ENCODE peak calls at places on chromosomes 13 and 19, in nine cellular contexts. One of them, this sample, is unnamed.
A peak's percentile ranks its signal among the peaks of the same experiment; 100 is the strongest.

GRCh38 chr13:98370806-98371553 is 193.9 kb upstream of the RNF113B start:
- DNase-seq in uterus: peak; percentile 62
- DNase-seq in heart left ventricle: peak; percentile 80
- DNase-seq in IMR-90: peak; percentile 97
- DNase-seq in lower leg skin: no peak
- DNase-seq in NB4: no peak
- DNase-seq in A549: no peak
- DNase-seq in Peyer's patch: no peak
- DNase-seq in esophagus squamous epithelium: no peak
- DNase-seq in this sample: no peak

GRCh38 chr19:14381689-14382474 is 638 bp downstream of the ADGRE5 start:
- DNase-seq in uterus: peak; percentile 47
- DNase-seq in heart left ventricle: peak; percentile 64
- DNase-seq in IMR-90: peak; percentile 20
- DNase-seq in lower leg skin: no peak
- DNase-seq in NB4: peak; percentile 75
- DNase-seq in A549: no peak
- DNase-seq in Peyer's patch: peak; percentile 90
- DNase-seq in esophagus squamous epithelium: no peak
- DNase-seq in this sample: peak; percentile 87

GRCh38 chr13:28983661-28984060 is 163.5 kb downstream of the MTUS2 start:
- DNase-seq in uterus: no peak
- DNase-seq in heart left ventricle: no peak
- DNase-seq in IMR-90: no peak
- DNase-seq in lower leg skin: no peak
- DNase-seq in NB4: no peak
- DNase-seq in A549: no peak
- DNase-seq in Peyer's patch: peak; percentile 52
- DNase-seq in esophagus squamous epithelium: no peak
- DNase-seq in this sample: no peak

GRCh38 chr19:39352549-39353285 is 10.5 kb downstream of the SAMD4B start:
- DNase-seq in uterus: no peak
- DNase-seq in heart left ventricle: no peak
- DNase-seq in IMR-90: no peak
- DNase-seq in lower leg skin: no peak
- DNase-seq in NB4: no peak
- DNase-seq in A549: no peak
- DNase-seq in Peyer's patch: no peak
- DNase-seq in esophagus squamous epithelium: no peak
- DNase-seq in this sample: no peak

GRCh38 chr13:72891423-72891822 is 109.5 kb downstream of the PIBF1 start:
- DNase-seq in uterus: no peak
- DNase-seq in heart left ventricle: no peak
- DNase-seq in IMR-90: no peak
- DNase-seq in lower leg skin: no peak
- DNase-seq in NB4: no peak
- DNase-seq in A549: no peak
- DNase-seq in Peyer's patch: no peak
- DNase-seq in esophagus squamous epithelium: no peak
- DNase-seq in this sample: no peak

GRCh38 chr13:110042253-110042652 is 255.9 kb upstream of the IRS2 start:
- DNase-seq in uterus: no peak
- DNase-seq in heart left ventricle: no peak
- DNase-seq in IMR-90: peak; percentile 54
- DNase-seq in lower leg skin: no peak
- DNase-seq in NB4: peak; percentile 29
- DNase-seq in A549: no peak
- DNase-seq in Peyer's patch: no peak
- DNase-seq in esophagus squamous epithelium: no peak
- DNase-seq in this sample: no peak

GRCh38 chr19:18856385-18857126 is 24.8 kb downstream of the UPF1 start:
- DNase-seq in uterus: no peak
- DNase-seq in heart left ventricle: no peak
- DNase-seq in IMR-90: no peak
- DNase-seq in lower leg skin: no peak
- DNase-seq in NB4: peak; percentile 34
- DNase-seq in A549: no peak
- DNase-seq in Peyer's patch: no peak
- DNase-seq in esophagus squamous epithelium: no peak
- DNase-seq in this sample: no peak

GRCh38 chr13:100197116-100197515 is 108.2 kb downstream of the PCCA start:
- DNase-seq in uterus: no peak
- DNase-seq in heart left ventricle: no peak
- DNase-seq in IMR-90: no peak
- DNase-seq in lower leg skin: no peak
- DNase-seq in NB4: no peak
- DNase-seq in A549: no peak
- DNase-seq in Peyer's patch: no peak
- DNase-seq in esophagus squamous epithelium: no peak
- DNase-seq in this sample: no peak

GRCh38 chr13:110886475-110887241 is 28.2 kb downstream of the ANKRD10 start:
- DNase-seq in uterus: no peak
- DNase-seq in heart left ventricle: no peak
- DNase-seq in IMR-90: no peak
- DNase-seq in lower leg skin: no peak
- DNase-seq in NB4: no peak
- DNase-seq in A549: no peak
- DNase-seq in Peyer's patch: no peak
- DNase-seq in esophagus squamous epithelium: no peak
- DNase-seq in this sample: no peak

GRCh38 chr19:46660601-46661019 is 372 bp downstream of the DACT3 start:
- DNase-seq in uterus: no peak
- DNase-seq in heart left ventricle: peak; percentile 59
- DNase-seq in IMR-90: no peak
- DNase-seq in lower leg skin: no peak
- DNase-seq in NB4: no peak
- DNase-seq in A549: no peak
- DNase-seq in Peyer's patch: no peak
- DNase-seq in esophagus squamous epithelium: no peak
- DNase-seq in this sample: no peak

GRCh38 chr13:45047394-45048328 is 58.3 kb downstream of the GPALPP1 start:
- DNase-seq in uterus: peak; percentile 68
- DNase-seq in heart left ventricle: peak; percentile 67
- DNase-seq in IMR-90: peak; percentile 86
- DNase-seq in lower leg skin: peak; percentile 80
- DNase-seq in NB4: peak; percentile 82
- DNase-seq in A549: peak; percentile 68
- DNase-seq in Peyer's patch: peak; percentile 88
- DNase-seq in esophagus squamous epithelium: no peak
- DNase-seq in this sample: peak; percentile 89

GRCh38 chr13:38086721-38087120 is 217.1 kb upstream of the TRPC4 start:
- DNase-seq in uterus: no peak
- DNase-seq in heart left ventricle: no peak
- DNase-seq in IMR-90: no peak
- DNase-seq in lower leg skin: no peak
- DNase-seq in NB4: no peak
- DNase-seq in A549: no peak
- DNase-seq in Peyer's patch: no peak
- DNase-seq in esophagus squamous epithelium: no peak
- DNase-seq in this sample: no peak

GRCh38 chr13:108957369-108958012 is 328.1 kb downstream of the MYO16 start:
- DNase-seq in uterus: no peak
- DNase-seq in heart left ventricle: no peak
- DNase-seq in IMR-90: peak; percentile 85
- DNase-seq in lower leg skin: no peak
- DNase-seq in NB4: no peak
- DNase-seq in A549: peak; percentile 16
- DNase-seq in Peyer's patch: no peak
- DNase-seq in esophagus squamous epithelium: no peak
- DNase-seq in this sample: peak; percentile 2

GRCh38 chr19:16326401-16327130 is 1.9 kb downstream of the KLF2 start:
- DNase-seq in uterus: no peak
- DNase-seq in heart left ventricle: peak; percentile 48
- DNase-seq in IMR-90: no peak
- DNase-seq in lower leg skin: no peak
- DNase-seq in NB4: no peak
- DNase-seq in A549: no peak
- DNase-seq in Peyer's patch: peak; percentile 69
- DNase-seq in esophagus squamous epithelium: no peak
- DNase-seq in this sample: no peak
- TF ChIP-seq POLR2A in uterus: no peak
- TF ChIP-seq POLR2A in heart left ventricle: peak; percentile 24
- TF ChIP-seq POLR2A in IMR-90: peak; percentile 19
- TF ChIP-seq POLR2A in lower leg skin: no peak
- TF ChIP-seq POLR2A in NB4: no peak
- TF ChIP-seq POLR2A in A549: no peak
- TF ChIP-seq POLR2A in Peyer's patch: no peak
- TF ChIP-seq POLR2A in esophagus squamous epithelium: no peak
- TF ChIP-seq POLR2A in this sample: no peak

DNA sequence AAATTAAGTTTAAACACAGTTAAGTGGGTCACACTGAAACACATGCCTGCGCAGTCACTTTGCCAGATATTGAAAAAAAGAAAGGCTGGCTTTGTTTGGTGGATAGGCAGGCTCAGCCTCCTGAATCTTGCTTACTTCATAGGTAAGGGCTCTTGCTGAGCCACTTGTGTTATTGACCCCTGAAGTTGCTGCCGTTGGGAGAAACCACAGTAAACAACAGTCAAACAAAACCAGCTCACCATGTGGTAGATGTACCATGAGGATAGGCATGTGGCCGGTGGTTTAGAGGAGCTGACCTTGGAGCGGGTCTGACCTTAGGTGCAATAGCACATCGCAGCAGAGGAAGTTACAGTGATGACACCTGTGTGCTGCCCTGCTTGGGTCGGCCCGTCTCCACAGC is 52.2 kb downstream of the SPATA13 start:
- DNase-seq in uterus: no peak
- DNase-seq in heart left ventricle: no peak
- DNase-seq in IMR-90: no peak
- DNase-seq in lower leg skin: no peak
- DNase-seq in NB4: no peak
- DNase-seq in A549: no peak
- DNase-seq in Peyer's patch: no peak
- DNase-seq in esophagus squamous epithelium: no peak
- DNase-seq in this sample: no peak
- TF ChIP-seq POLR2A in uterus: no peak
- TF ChIP-seq POLR2A in heart left ventricle: no peak
- TF ChIP-seq POLR2A in IMR-90: no peak
- TF ChIP-seq POLR2A in lower leg skin: no peak
- TF ChIP-seq POLR2A in NB4: no peak
- TF ChIP-seq POLR2A in A549: no peak
- TF ChIP-seq POLR2A in Peyer's patch: no peak
- TF ChIP-seq POLR2A in esophagus squamous epithelium: no peak
- TF ChIP-seq POLR2A in this sample: no peak

DNA sequence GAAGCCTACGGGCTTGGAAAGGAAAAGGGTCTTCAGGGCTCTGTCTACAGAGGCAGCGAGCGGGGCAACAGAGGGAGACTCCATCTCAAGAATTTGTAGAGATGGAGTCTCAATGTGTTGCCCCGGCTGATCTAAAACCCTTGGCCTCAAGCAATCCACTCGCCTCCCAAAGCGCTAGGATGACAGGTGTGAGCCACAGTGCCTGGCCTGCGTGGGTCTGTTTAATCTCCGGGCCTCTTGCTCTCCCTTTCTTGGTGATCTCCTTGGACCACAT is 8.1 kb downstream of the RPS9 start:
- DNase-seq in uterus: no peak
- DNase-seq in heart left ventricle: no peak
- DNase-seq in IMR-90: no peak
- DNase-seq in lower leg skin: no peak
- DNase-seq in NB4: no peak
- DNase-seq in A549: no peak
- DNase-seq in Peyer's patch: no peak
- DNase-seq in esophagus squamous epithelium: no peak
- DNase-seq in this sample: no peak
- TF ChIP-seq POLR2A in uterus: no peak
- TF ChIP-seq POLR2A in heart left ventricle: no peak
- TF ChIP-seq POLR2A in IMR-90: no peak
- TF ChIP-seq POLR2A in lower leg skin: no peak
- TF ChIP-seq POLR2A in NB4: no peak
- TF ChIP-seq POLR2A in A549: no peak
- TF ChIP-seq POLR2A in Peyer's patch: no peak
- TF ChIP-seq POLR2A in esophagus squamous epithelium: no peak
- TF ChIP-seq POLR2A in this sample: no peak

GRCh38 chr19:58400638-58400915 is 5.1 kb downstream of the RNF225 start:
- DNase-seq in uterus: no peak
- DNase-seq in heart left ventricle: no peak
- DNase-seq in IMR-90: no peak
- DNase-seq in lower leg skin: no peak
- DNase-seq in NB4: no peak
- DNase-seq in A549: no peak
- DNase-seq in Peyer's patch: no peak
- DNase-seq in esophagus squamous epithelium: no peak
- DNase-seq in this sample: no peak

GRCh38 chr19:58399903-58400637 is 4.6 kb downstream of the RNF225 start:
- DNase-seq in uterus: no peak
- DNase-seq in heart left ventricle: no peak
- DNase-seq in IMR-90: no peak
- DNase-seq in lower leg skin: no peak
- DNase-seq in NB4: no peak
- DNase-seq in A549: no peak
- DNase-seq in Peyer's patch: no peak
- DNase-seq in esophagus squamous epithelium: no peak
- DNase-seq in this sample: no peak

GRCh38 chr19:58401825-58402433 is 6.5 kb downstream of the RNF225 start:
- DNase-seq in uterus: no peak
- DNase-seq in heart left ventricle: no peak
- DNase-seq in IMR-90: no peak
- DNase-seq in lower leg skin: no peak
- DNase-seq in NB4: no peak
- DNase-seq in A549: no peak
- DNase-seq in Peyer's patch: peak; percentile 43
- DNase-seq in esophagus squamous epithelium: no peak
- DNase-seq in this sample: no peak

GRCh38 chr19:58398545-58398944 is 3.1 kb downstream of the RNF225 start:
- DNase-seq in uterus: no peak
- DNase-seq in heart left ventricle: no peak
- DNase-seq in IMR-90: no peak
- DNase-seq in lower leg skin: no peak
- DNase-seq in NB4: no peak
- DNase-seq in A549: no peak
- DNase-seq in Peyer's patch: no peak
- DNase-seq in esophagus squamous epithelium: no peak
- DNase-seq in this sample: no peak

DNA sequence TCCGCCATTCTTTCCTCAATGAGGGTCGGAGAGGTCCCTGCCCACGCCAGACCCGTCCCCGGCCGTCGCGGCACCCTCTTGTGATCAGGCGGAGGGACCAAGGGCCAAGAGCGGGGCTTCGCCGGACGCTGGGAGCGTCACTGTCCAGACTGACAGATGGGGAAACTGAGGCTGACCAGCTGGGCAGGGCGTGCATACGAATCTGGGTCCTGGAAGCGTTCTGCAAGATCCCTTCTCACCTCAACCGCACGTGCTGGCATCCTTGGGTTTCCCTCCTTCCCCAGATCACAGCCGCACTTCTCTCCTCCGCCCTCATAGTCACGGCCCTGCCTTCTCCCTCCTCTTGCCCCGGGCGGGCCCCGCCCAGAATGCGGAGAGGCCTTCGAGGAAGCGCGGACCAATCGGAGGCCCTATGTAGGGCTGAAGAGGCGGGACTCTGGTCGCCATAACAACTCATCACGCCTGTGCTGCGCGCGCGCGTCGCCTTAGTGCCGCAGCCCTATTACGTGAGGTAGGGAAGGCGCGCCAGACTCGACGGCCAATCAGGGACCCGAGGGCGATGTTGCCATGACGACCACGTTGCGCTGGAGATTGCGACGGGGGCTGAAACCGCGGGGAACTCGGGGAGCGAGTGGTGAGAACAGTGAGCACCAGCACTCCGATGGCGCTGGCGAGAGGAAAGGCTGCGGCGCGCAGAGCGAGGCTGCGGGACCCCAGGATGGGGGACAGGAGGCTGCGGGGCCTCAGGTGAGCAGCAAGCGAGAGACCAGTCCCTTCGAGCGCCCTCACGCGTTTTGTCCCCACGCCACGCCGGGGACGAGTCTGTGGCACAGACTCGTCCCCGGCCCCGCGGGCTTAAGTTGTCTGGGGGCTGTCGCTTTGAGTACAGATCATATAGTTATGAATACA is 5.7 kb downstream of the RNF225 start:
- DNase-seq in uterus: peak; percentile 100
- DNase-seq in heart left ventricle: peak; percentile 100
- DNase-seq in IMR-90: peak; percentile 99
- DNase-seq in lower leg skin: peak; percentile 100
- DNase-seq in NB4: peak; percentile 99
- DNase-seq in A549: peak; percentile 97
- DNase-seq in Peyer's patch: peak; percentile 100
- DNase-seq in esophagus squamous epithelium: peak; percentile 98
- DNase-seq in this sample: peak; percentile 100
- TF ChIP-seq POLR2A in uterus: peak; percentile 38
- TF ChIP-seq POLR2A in heart left ventricle: peak; percentile 52
- TF ChIP-seq POLR2A in IMR-90: peak; percentile 89
- TF ChIP-seq POLR2A in lower leg skin: no peak
- TF ChIP-seq POLR2A in NB4: peak; percentile 81
- TF ChIP-seq POLR2A in A549: peak; percentile 95
- TF ChIP-seq POLR2A in Peyer's patch: peak; percentile 46
- TF ChIP-seq POLR2A in esophagus squamous epithelium: peak; percentile 66
- TF ChIP-seq POLR2A in this sample: peak; percentile 87